ENCODE peak calls at places on chromosomes 7 and 10, in ten cellular contexts. I is cardiac fibroblast, Z is HCT116, M is GM06990, R is stomach, E is mucosa of descending colon, H is PC-9, U is fibroblast of mammary gland, T is AG04450, F is mesothelial cell of epicardium. C is an unnamed sample.

GRCh38 chr10:35992107-35992506 is 350.0 kb upstream of the FZD8 start:
- DNase-seq in F (no peak), U (no peak), T (no peak), R (no peak), E (no peak), I (no peak), H (no peak), M (no peak), Z (no peak), C (no peak)

GRCh38 chr7:44151679-44152355 is 10.7 kb upstream of the MYL7 start:
- DNase-seq in F (no peak), I (no peak), Z (no peak), E (no peak), U (no peak), R (no peak), M (no peak), H (no peak), T (no peak), C (peak; percentile 19)

GRCh38 chr7:7766671-7767070 is 48.3 kb upstream of the RPA3 start:
- DNase-seq in H (no peak), R (no peak), I (peak; percentile 35), F (no peak), U (peak; percentile 28), M (no peak), Z (no peak), E (no peak), T (no peak), C (no peak)

GRCh38 chr7:149544028-149544427 is 46.4 kb upstream of the ZNF746 start:
- DNase-seq in U (no peak), M (no peak), T (no peak), Z (no peak), E (no peak), H (no peak), F (no peak), I (no peak), R (no peak), C (no peak)

GRCh38 chr7:157125376-157126223 is 13.1 kb upstream of the UBE3C start:
- DNase-seq in M (no peak), F (no peak), E (no peak), U (no peak), H (no peak), R (no peak), T (no peak), I (no peak), Z (no peak), C (no peak)

GRCh38 chr7:103929808-103930415 is 59.5 kb downstream of the RELN start:
- DNase-seq in R (no peak), F (no peak), H (no peak), E (no peak), Z (no peak), T (no peak), I (no peak), U (no peak), M (no peak), C (no peak)

GRCh38 chr10:112842832-112843360 is 107.2 kb upstream of the TCF7L2 start:
- DNase-seq in U (peak; percentile 37), H (no peak), T (no peak), I (peak; percentile 25), R (no peak), M (peak; percentile 25), F (no peak), Z (no peak), E (no peak), C (no peak)

GRCh38 chr10:114714281-114714741 is 56.2 kb upstream of the ABLIM1 start:
- DNase-seq in E (peak; percentile 71), I (peak; percentile 78), R (peak; percentile 52), M (no peak), U (peak; percentile 89), Z (no peak), T (peak; percentile 95), F (peak; percentile 43), H (peak; percentile 61), C (no peak)

GRCh38 chr10:127896590-127896989 is 3.8 kb upstream of the CLRN3 start:
- DNase-seq in M (no peak), Z (no peak), I (no peak), E (no peak), T (no peak), F (no peak), R (no peak), H (no peak), U (no peak), C (no peak)

GRCh38 chr7:40194743-40195142 is 59.9 kb downstream of the SUGCT start:
- DNase-seq in E (no peak), F (no peak), R (no peak), M (no peak), H (no peak), U (peak; percentile 95), T (peak; percentile 50), I (peak; percentile 72), Z (no peak), C (no peak)

GRCh38 chr7:7970113-7970619 is 1.6 kb downstream of the GLCCI1 start:
- DNase-seq in I (no peak), H (no peak), F (no peak), R (no peak), E (no peak), Z (no peak), T (no peak), M (no peak), U (no peak), C (no peak)

GRCh38 chr7:2521341-2521745 is 1.8 kb downstream of the LFNG start:
- DNase-seq in F (no peak), H (no peak), M (no peak), T (no peak), Z (no peak), E (peak; percentile 38), R (no peak), U (no peak), I (no peak), C (no peak)

GRCh38 chr7:25025218-25025671 is 45.3 kb upstream of the OSBPL3 start:
- DNase-seq in M (no peak), F (no peak), I (peak; percentile 85), U (peak; percentile 79), H (peak; percentile 51), E (no peak), Z (no peak), R (no peak), T (peak; percentile 74), C (no peak)

GRCh38 chr7:145169908-145170307 is 334.1 kb upstream of the TPK1 start:
- DNase-seq in Z (no peak), R (no peak), M (no peak), E (no peak), I (peak; percentile 1), U (no peak), H (no peak), T (no peak), F (no peak), C (no peak)
- TF ChIP-seq CTCF in Z (no peak), R (no peak), M (no peak), E (no peak), I (no peak), U (no peak), H (peak; percentile 52), T (no peak), F (no peak), C (no peak)

GRCh38 chr7:101374990-101375389 is 12.3 kb downstream of the COL26A1 start:
- DNase-seq in Z (no peak), M (no peak), E (no peak), I (no peak), U (no peak), H (no peak), T (no peak), F (no peak), R (no peak), C (no peak)

GRCh38 chr7:101377189-101377736 is 14.6 kb downstream of the COL26A1 start:
- DNase-seq in M (no peak), I (no peak), F (no peak), U (no peak), Z (no peak), E (no peak), T (no peak), R (no peak), H (no peak), C (no peak)

GRCh38 chr7:101379302-101379701 is 16.6 kb downstream of the COL26A1 start:
- DNase-seq in M (no peak), R (no peak), E (no peak), I (no peak), H (no peak), T (no peak), F (no peak), Z (no peak), U (no peak), C (no peak)

GRCh38 chr7:101381549-101381948 is 18.9 kb downstream of the COL26A1 start:
- DNase-seq in M (no peak), T (no peak), E (no peak), R (no peak), H (no peak), U (no peak), I (no peak), Z (no peak), F (no peak), C (no peak)

GRCh38 chr7:101378808-101379207 is 16.1 kb downstream of the COL26A1 start:
- DNase-seq in F (peak; percentile 61), Z (no peak), R (no peak), E (no peak), H (no peak), M (no peak), U (no peak), T (no peak), I (peak; percentile 40), C (no peak)
- TF ChIP-seq CTCF in F (no peak), Z (no peak), R (no peak), E (no peak), H (no peak), M (no peak), U (no peak), T (no peak), I (no peak), C (no peak)

DNA sequence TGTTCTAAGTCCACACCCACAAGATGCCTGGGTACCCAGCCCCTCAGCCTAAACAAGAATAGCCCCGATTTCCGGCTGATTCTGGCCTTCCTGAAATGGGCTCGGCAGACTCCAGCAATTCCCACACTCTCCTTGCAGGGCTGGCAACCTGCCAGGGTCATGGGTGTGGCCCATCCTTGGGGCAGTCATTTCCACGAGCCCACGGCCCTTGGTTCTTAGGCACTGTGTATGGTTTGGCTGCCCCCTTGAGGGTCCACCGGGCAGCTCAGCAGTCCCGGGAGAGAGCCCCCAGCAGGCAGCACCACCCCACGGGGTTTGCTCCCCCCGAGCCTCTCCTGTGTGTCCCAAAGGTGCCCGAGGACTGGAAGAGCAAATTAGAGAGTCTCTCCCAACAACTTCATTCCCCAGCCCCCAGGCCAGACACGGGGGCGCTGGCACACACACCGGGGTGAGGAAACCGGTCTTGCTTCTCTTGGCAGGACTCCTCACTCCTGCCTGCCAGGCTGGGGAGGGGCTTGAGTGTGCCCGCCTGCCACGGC is 142.2 kb downstream of the EMX2 start:
- DNase-seq in H (peak; percentile 3), T (no peak), I (peak; percentile 2), M (no peak), E (peak; percentile 50), Z (no peak), F (peak; percentile 42), R (peak; percentile 52), U (peak; percentile 55), C (peak; percentile 59)
- TF ChIP-seq CTCF in H (peak; percentile 45), T (no peak), I (no peak), M (peak; percentile 47), E (no peak), Z (peak; percentile 43), F (no peak), R (no peak), U (peak; percentile 31), C (peak; percentile 25)

DNA sequence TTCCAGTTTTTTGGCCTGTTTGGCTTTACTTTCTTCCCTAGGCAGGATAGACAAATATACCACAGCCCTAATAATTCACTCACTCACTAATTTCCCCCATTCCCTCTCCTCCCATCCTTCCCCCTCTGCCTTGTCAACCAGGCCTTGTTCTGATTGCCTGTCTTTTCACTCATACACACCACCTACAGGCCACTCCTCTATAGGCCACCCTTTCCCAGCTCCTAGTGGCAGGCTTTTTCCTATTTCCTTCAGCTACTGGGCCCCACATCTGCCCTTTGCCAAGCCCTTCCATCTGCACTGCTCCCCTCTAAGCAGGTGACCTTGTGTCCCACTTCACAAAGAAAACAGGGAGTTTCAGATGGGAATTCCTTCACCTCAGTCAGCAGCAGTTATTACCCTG is 59.8 kb upstream of the MSRB2 start:
- DNase-seq in U (peak; percentile 11), F (no peak), T (no peak), Z (peak; percentile 21), E (no peak), H (no peak), R (no peak), M (no peak), I (no peak), C (no peak)
- TF ChIP-seq CTCF in U (peak; percentile 38), F (no peak), T (peak; percentile 30), Z (peak; percentile 64), E (no peak), H (peak; percentile 32), R (no peak), M (peak; percentile 40), I (peak; percentile 35), C (no peak)